ENCODE peak calls at places on chromosomes 13 and 19, in five cellular contexts. One of them, this sample, is unnamed.

GRCh38 chr19:35178701-35179100 is 24.2 kb downstream of the FXYD5 start:
- DNase-seq in LoVo: no peak
- DNase-seq in NCI-H2171: no peak
- DNase-seq in fibroblast of gingiva: peak
- DNase-seq in uterus: no peak
- DNase-seq in this sample: no peak

GRCh38 chr19:5001547-5002131 is 32.7 kb downstream of the KDM4B start:
- DNase-seq in LoVo: peak
- DNase-seq in NCI-H2171: no peak
- DNase-seq in fibroblast of gingiva: peak
- DNase-seq in uterus: no peak
- DNase-seq in this sample: peak

GRCh38 chr19:50694815-50695145 is 24.8 kb downstream of the SHANK1 start:
- DNase-seq in LoVo: no peak
- DNase-seq in NCI-H2171: no peak
- DNase-seq in fibroblast of gingiva: no peak
- DNase-seq in uterus: no peak
- DNase-seq in this sample: no peak

GRCh38 chr13:46595918-46596315 is 42.9 kb downstream of the LRCH1 start:
- DNase-seq in LoVo: no peak
- DNase-seq in NCI-H2171: no peak
- DNase-seq in fibroblast of gingiva: no peak
- DNase-seq in uterus: no peak
- DNase-seq in this sample: no peak

GRCh38 chr19:18487576-18488402 is 34.1 kb downstream of the ELL start:
- DNase-seq in LoVo: no peak
- DNase-seq in NCI-H2171: no peak
- DNase-seq in fibroblast of gingiva: no peak
- DNase-seq in uterus: no peak
- DNase-seq in this sample: no peak

GRCh38 chr13:99454518-99455183 is 46.6 kb upstream of the TM9SF2 start:
- DNase-seq in LoVo: no peak
- DNase-seq in NCI-H2171: no peak
- DNase-seq in fibroblast of gingiva: no peak
- DNase-seq in uterus: no peak
- DNase-seq in this sample: no peak

GRCh38 chr13:26707122-26708006 is 53.2 kb downstream of the GPR12 start:
- DNase-seq in LoVo: peak
- DNase-seq in NCI-H2171: peak
- DNase-seq in fibroblast of gingiva: peak
- DNase-seq in uterus: no peak
- DNase-seq in this sample: no peak

GRCh38 chr19:29873024-29873800 is 61.4 kb downstream of the CCNE1 start:
- DNase-seq in LoVo: peak
- DNase-seq in NCI-H2171: peak
- DNase-seq in fibroblast of gingiva: no peak
- DNase-seq in uterus: peak
- DNase-seq in this sample: peak

GRCh38 chr13:28493740-28494536 is 990 bp downstream of the FLT1 start:
- DNase-seq in LoVo: no peak
- DNase-seq in NCI-H2171: no peak
- DNase-seq in fibroblast of gingiva: no peak
- DNase-seq in uterus: no peak
- DNase-seq in this sample: peak

This sample was measured in GM19239.